ENCODE peak calls at places on chromosomes 11 and 22, in six cellular contexts. M is iris pigment epithelial cell, C is sigmoid colon, H is germinal center, U is GM04504, T is iPS DF 6.9. D is an unnamed sample.

GRCh38 chr11:8273281-8273680 is 9.6 kb upstream of the LMO1 start:
- DNase-seq in M (peak; percentile 64), C (no peak), H (no peak), U (no peak), T (no peak), D (no peak)

GRCh38 chr11:121886005-121886739 is 229.8 kb downstream of the BLID start:
- DNase-seq in M (no peak), C (peak; percentile 84), H (no peak), U (no peak), T (no peak), D (no peak)

GRCh38 chr11:121722431-121723256 is 269.9 kb upstream of the SORL1-AS1 start:
- DNase-seq in M (peak; percentile 87), C (peak; percentile 97), H (no peak), U (peak; percentile 30), T (peak; percentile 29), D (no peak)

GRCh38 chr11:101126551-101127347 is 2.9 kb downstream of the PGR start:
- DNase-seq in M (peak; percentile 2), C (no peak), H (no peak), U (no peak), T (no peak), D (no peak)

GRCh38 chr11:97722721-97723120 is 1298.0 kb upstream of the CNTN5 start:
- DNase-seq in M (no peak), C (no peak), H (no peak), U (no peak), T (peak; percentile 33), D (no peak)

GRCh38 chr11:46363031-46363407 is 15.8 kb downstream of the DGKZ start:
- DNase-seq in M (peak; percentile 80), C (no peak), H (no peak), U (peak; percentile 78), T (no peak), D (no peak)

GRCh38 chr11:104531894-104532293 is 366.4 kb downstream of the CASP12 start:
- DNase-seq in M (no peak), C (no peak), H (no peak), U (no peak), T (no peak), D (no peak)

GRCh38 chr11:92018332-92018731 is 206.3 kb upstream of the FAT3 start:
- DNase-seq in M (no peak), C (no peak), H (no peak), U (no peak), T (no peak), D (no peak)

GRCh38 chr11:70567680-70568503 is 169.6 kb downstream of the CTTN start:
- DNase-seq in M (peak; percentile 44), C (peak; percentile 76), H (no peak), U (no peak), T (no peak), D (no peak)

GRCh38 chr11:64327338-64327737 is 9.4 kb downstream of the PRDX5 start:
- DNase-seq in M (no peak), C (no peak), H (no peak), U (no peak), T (no peak), D (no peak)

GRCh38 chr11:65500262-65501004 is 1.6 kb downstream of the MALAT1 start:
- DNase-seq in M (peak; percentile 46), C (peak; percentile 78), H (no peak), U (peak; percentile 35), T (no peak), D (no peak)

GRCh38 chr22:48089601-48090331 is 1327.3 kb downstream of the TBC1D22A start:
- DNase-seq in M (peak; percentile 27), C (peak; percentile 86), H (no peak), U (no peak), T (no peak), D (no peak)

GRCh38 chr11:1899100-1899499 is 7.4 kb upstream of the PRR33 start:
- DNase-seq in M (no peak), C (no peak), H (no peak), U (no peak), T (no peak), D (no peak)

GRCh38 chr11:88484873-88485621 is 147.5 kb upstream of the CTSC start:
- DNase-seq in M (peak; percentile 57), C (no peak), H (peak; percentile 40), U (no peak), T (no peak), D (no peak)

GRCh38 chr11:10029386-10030121 is 264.5 kb downstream of the SBF2 start:
- DNase-seq in M (no peak), C (no peak), H (no peak), U (no peak), T (no peak), D (no peak)

GRCh38 chr22:49523374-49524008 is 304.2 kb downstream of the BRD1 start:
- DNase-seq in M (no peak), C (peak; percentile 51), H (no peak), U (no peak), T (no peak), D (no peak)

GRCh38 chr11:2202900-2203439 is 31.4 kb upstream of the TH start:
- DNase-seq in M (no peak), C (peak; percentile 52), H (no peak), U (no peak), T (no peak), D (no peak)

GRCh38 chr11:14258177-14258935 is 100.6 kb downstream of the RRAS2 start:
- DNase-seq in M (peak; percentile 70), C (no peak), H (no peak), U (no peak), T (no peak), D (no peak)

GRCh38 chr11:13837286-13837685 is 125.2 kb upstream of the SPON1 start:
- DNase-seq in M (peak; percentile 20), C (no peak), H (no peak), U (no peak), T (no peak), D (no peak)

GRCh38 chr11:125299061-125299616 is 134.6 kb downstream of the PKNOX2 start:
- DNase-seq in M (no peak), C (no peak), H (no peak), U (no peak), T (no peak), D (no peak)

GRCh38 chr22:24400726-24401596 is 26.4 kb upstream of the ADORA2A start:
- DNase-seq in M (no peak), C (no peak), H (peak; percentile 56), U (no peak), T (no peak), D (no peak)

GRCh38 chr11:75029836-75030631 is 41.3 kb downstream of the NEU3 start:
- DNase-seq in M (no peak), C (no peak), H (no peak), U (no peak), T (no peak), D (no peak)

GRCh38 chr11:68932358-68932757 is 28.7 kb downstream of the IGHMBP2 start:
- DNase-seq in M (no peak), C (no peak), H (no peak), U (no peak), T (no peak), D (no peak)

GRCh38 chr11:65530157-65530496 is 5.2 kb downstream of the SCYL1 start:
- DNase-seq in M (no peak), C (no peak), H (no peak), U (no peak), T (no peak), D (no peak)

GRCh38 chr22:23531283-23531921 is 48.7 kb downstream of the IGLL1 start:
- DNase-seq in M (no peak), C (peak; percentile 46), H (no peak), U (no peak), T (no peak), D (no peak)

GRCh38 chr11:576791-577610 is 731 bp downstream of the PHRF1 start:
- DNase-seq in M (peak; percentile 21), C (no peak), H (no peak), U (no peak), T (no peak), D (no peak)

GRCh38 chr11:2990617-2991476 is 1.3 kb downstream of the NAP1L4 start:
- DNase-seq in M (peak; percentile 16), C (no peak), H (peak; percentile 31), U (no peak), T (no peak), D (no peak)

GRCh38 chr22:17890245-17890671 is 116.0 kb upstream of the BID start:
- DNase-seq in M (peak; percentile 11), C (no peak), H (no peak), U (no peak), T (no peak), D (no peak)

GRCh38 chr11:77109236-77110019 is 6.8 kb downstream of the OMP start:
- DNase-seq in M (peak; percentile 65), C (no peak), H (no peak), U (no peak), T (no peak), D (no peak)

GRCh38 chr11:102522332-102523207 is 8.0 kb downstream of the MMP7 start:
- DNase-seq in M (no peak), C (no peak), H (no peak), U (no peak), T (no peak), D (no peak)

GRCh38 chr11:118091690-118092089 is 4.9 kb upstream of the SMIM35 start:
- DNase-seq in M (no peak), C (no peak), H (no peak), U (no peak), T (no peak), D (no peak)

GRCh38 chr11:71532016-71532610 is 5.0 kb downstream of the KRTAP5-7 start:
- DNase-seq in M (no peak), C (no peak), H (no peak), U (no peak), T (no peak), D (no peak)

GRCh38 chr11:19380375-19380774 is 139.6 kb upstream of the E2F8 start:
- DNase-seq in M (peak; percentile 89), C (no peak), H (no peak), U (no peak), T (no peak), D (no peak)